ENCODE peak calls at places on chromosomes 7 and 10, in four cellular contexts. Y is IMR-90, Q is mesenchymal stem cell, F is mesendoderm. K is an unnamed sample.

GRCh38 chr7:139362981-139363380 is 3.3 kb downstream of the LUC7L2 start:
- DNase-seq in Q (no peak), F (no peak), Y (no peak), K (no peak)

GRCh38 chr7:97858221-97858620 is 14.0 kb downstream of the ASNS start:
- DNase-seq in Y (no peak), Q (no peak), F (no peak), K (no peak)

GRCh38 chr7:22187691-22188348 is 169.1 kb downstream of the RAPGEF5 start:
- DNase-seq in Y (no peak), Q (no peak), F (no peak), K (no peak)

GRCh38 chr7:46494441-46494840 is 573.4 kb upstream of the IGFBP3 start:
- DNase-seq in Q (no peak), Y (peak), F (no peak), K (no peak)

GRCh38 chr7:94368371-94368791 is 26.3 kb upstream of the COL1A2 start:
- DNase-seq in Q (peak), F (no peak), Y (peak), K (no peak)

GRCh38 chr10:88385601-88386203 is 197.4 kb downstream of the RNLS start:
- DNase-seq in Y (no peak), Q (no peak), F (no peak), K (no peak)

GRCh38 chr10:113540845-113541553 is 11.9 kb upstream of the HABP2 start:
- DNase-seq in Q (no peak), F (no peak), Y (no peak), K (no peak)

GRCh38 chr7:194257-194995 is 2.1 kb downstream of the FAM20C start:
- DNase-seq in Q (peak), Y (peak), F (peak), K (no peak)

GRCh38 chr10:100793055-100793454 is 47.7 kb downstream of the PAX2 start:
- DNase-seq in Q (no peak), Y (no peak), F (peak), K (no peak)

GRCh38 chr10:123527122-123527521 is 139.0 kb upstream of the GPR26 start:
- DNase-seq in Q (no peak), F (no peak), Y (no peak), K (no peak)

GRCh38 chr7:3037259-3037658 is 6.4 kb downstream of the CARD11 start:
- DNase-seq in Q (no peak), F (no peak), Y (no peak), K (no peak)

GRCh38 chr7:121831320-121831719 is 41.6 kb upstream of the PTPRZ1 start:
- DNase-seq in Q (no peak), Y (no peak), F (no peak), K (no peak)

GRCh38 chr7:127377425-127377824 is 15.1 kb downstream of the ZNF800 start:
- DNase-seq in Y (no peak), F (no peak), Q (no peak), K (no peak)

GRCh38 chr7:82335927-82336326 is 107.7 kb downstream of the CACNA2D1 start:
- DNase-seq in F (peak), Q (no peak), Y (peak), K (no peak)

GRCh38 chr10:100364735-100365391 is 17.8 kb downstream of the SCD start:
- DNase-seq in Q (peak), Y (peak), F (peak), K (no peak)

GRCh38 chr10:106643521-106643920 is 521.0 kb downstream of the SORCS1 start:
- DNase-seq in Q (no peak), F (no peak), Y (no peak), K (no peak)
- H3K18ac ChIP-seq in Q (no peak), F (no peak), Y (no peak), K (no peak)

DNA sequence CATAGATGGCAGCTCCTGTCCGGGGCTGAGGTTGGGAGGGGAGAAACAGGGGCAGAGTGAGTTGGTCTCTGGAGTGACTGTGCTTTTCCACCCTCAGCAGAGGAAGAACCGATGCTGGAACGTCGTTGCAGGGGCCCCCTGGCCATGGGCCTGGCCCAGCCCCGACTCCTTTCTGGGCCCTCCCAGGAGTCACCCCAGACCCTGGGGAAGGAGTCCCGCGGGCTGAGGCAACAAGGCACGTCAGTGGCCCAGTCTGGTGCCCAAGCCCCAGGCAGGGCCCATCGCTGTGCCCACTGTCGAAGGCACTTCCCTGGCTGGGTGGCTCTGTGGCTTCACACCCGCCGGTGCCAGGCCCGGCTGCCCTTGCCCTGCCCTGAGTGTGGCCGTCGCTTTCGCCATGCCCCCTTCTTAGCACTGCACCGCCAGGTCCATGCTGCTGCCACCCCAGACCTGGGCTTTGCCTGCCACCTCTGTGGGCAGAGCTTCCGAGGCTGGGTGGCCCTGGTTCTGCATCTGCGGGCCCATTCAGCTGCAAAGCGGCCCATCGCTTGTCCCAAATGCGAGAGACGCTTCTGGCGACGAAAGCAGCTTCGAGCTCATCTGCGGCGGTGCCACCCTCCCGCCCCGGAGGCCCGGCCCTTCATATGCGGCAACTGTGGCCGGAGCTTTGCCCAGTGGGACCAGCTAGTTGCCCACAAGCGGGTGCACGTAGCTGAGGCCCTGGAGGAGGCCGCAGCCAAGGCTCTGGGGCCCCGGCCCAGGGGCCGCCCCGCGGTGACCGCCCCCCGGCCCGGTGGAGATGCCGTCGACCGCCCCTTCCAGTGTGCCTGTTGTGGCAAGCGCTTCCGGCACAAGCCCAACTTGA is 2.7 kb downstream of the REPIN1 start:
- DNase-seq in Y (no peak), F (no peak), Q (no peak), K (no peak)
- H3K18ac ChIP-seq in Y (no peak), F (no peak), Q (peak), K (no peak)

GRCh38 chr10:21015838-21016237 is 118.7 kb upstream of the NEBL start:
- DNase-seq in F (peak), Y (no peak), Q (no peak), K (no peak)

GRCh38 chr10:21014141-21014540 is 117.0 kb upstream of the NEBL start:
- DNase-seq in Q (no peak), Y (no peak), F (no peak), K (no peak)

GRCh38 chr10:21010615-21011014 is 113.5 kb upstream of the NEBL start:
- DNase-seq in Q (no peak), Y (no peak), F (no peak), K (no peak)

DNA sequence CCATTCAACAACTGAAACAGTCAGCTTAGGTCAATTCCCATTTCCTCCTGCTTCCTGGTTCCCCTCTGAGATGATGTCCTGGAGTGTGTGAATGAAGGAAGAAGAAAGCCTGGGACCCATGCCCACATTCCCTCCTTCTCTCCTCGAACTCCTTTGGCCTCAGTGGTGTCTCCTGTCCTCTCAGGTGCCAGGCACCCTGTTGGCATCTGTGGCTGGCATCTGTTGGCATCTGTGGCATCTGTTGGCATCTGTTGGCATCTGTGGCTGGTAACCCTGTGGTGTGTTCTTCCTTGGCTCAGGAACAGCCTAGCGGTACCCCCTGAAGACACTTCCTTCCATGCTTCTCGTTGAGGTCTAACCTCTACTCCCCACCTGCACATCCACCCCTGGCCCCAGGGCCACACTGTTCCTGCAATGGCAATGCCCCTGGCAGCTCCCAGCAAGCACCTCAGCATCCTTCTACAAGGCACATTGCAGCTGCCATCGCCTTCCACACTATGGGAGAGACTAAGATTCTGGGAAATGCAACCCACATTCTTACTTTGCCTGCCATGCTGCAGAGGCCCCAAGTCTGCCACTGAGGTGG is 114.4 kb upstream of the NEBL start:
- DNase-seq in Q (no peak), F (no peak), Y (no peak), K (no peak)
- H3K18ac ChIP-seq in Q (no peak), F (no peak), Y (no peak), K (no peak)

GRCh38 chr10:89392974-89393373 is 551 bp downstream of the IFIT1 start:
- DNase-seq in Y (peak), F (no peak), Q (peak), K (no peak)

GRCh38 chr10:89391882-89392756 is at the start of gene IFIT1:
- DNase-seq in Y (peak), Q (peak), F (peak), K (no peak)

GRCh38 chr10:89398003-89398749 is 5.8 kb downstream of the IFIT1 start:
- DNase-seq in F (no peak), Y (peak), Q (peak), K (no peak)

GRCh38 chr10:89393898-89394297 is 1.5 kb downstream of the IFIT1 start:
- DNase-seq in Q (no peak), F (no peak), Y (no peak), K (no peak)

DNA sequence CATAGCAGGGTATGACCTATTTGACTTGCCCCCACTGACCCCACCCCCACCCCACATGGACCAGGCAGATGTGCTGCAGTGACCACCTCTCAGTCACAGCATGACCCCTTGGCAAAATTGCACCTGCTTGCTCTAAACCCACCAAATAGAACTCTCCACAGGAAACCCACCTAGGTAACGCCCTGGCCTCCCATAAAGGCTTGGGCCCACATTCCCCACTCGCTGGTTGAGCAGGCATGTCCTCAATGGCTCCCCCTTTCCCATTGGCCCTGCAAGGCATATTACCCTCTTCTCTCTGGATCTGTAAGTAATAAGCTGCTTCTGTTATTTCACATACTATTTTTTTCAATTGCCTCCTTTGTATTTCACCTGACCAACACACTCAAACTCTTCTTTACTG is 2.7 kb downstream of the IFIT1 start:
- DNase-seq in Y (no peak), F (no peak), Q (no peak), K (no peak)
- H3K18ac ChIP-seq in Y (no peak), F (no peak), Q (peak), K (no peak)

DNA sequence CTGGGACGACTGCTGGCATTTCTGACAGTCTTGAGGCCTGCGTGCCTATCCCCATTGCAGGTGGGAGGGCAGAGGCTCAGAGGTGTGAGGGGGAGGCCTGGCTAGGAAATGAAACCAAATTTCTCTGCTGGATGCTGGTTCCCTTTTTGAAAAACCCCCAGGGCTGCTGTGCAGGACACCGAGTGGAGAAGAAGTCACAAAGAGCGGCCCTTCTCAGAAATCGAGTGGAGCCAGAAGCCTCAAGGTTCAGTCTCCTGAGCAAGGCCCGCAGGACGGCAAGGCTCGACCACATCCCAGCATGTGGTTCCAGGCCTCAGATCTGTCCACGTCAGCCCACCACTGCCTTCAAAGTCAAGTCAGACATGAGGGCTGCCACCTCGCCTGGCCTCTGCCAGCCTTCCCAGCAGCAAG is 87.0 kb downstream of the ARHGAP22 start:
- DNase-seq in F (no peak), Q (no peak), Y (no peak), K (peak)
- H3K18ac ChIP-seq in F (no peak), Q (no peak), Y (no peak), K (no peak)